ENCODE peak calls at places on chromosomes 6 and 20, in six cellular contexts. T, P, O, H, R and E are unnamed samples.

GRCh38 chr6:23154159-23154558 is 584.8 kb downstream of the HDGFL1 start:
- DNase-seq in T (no peak), P (no peak), O (no peak), H (no peak), R (no peak), E (no peak)

GRCh38 chr6:44951253-44951656 is 376.9 kb upstream of the RUNX2 start:
- DNase-seq in T (no peak), P (no peak), O (no peak), H (no peak), R (no peak), E (no peak)

GRCh38 chr20:13865825-13866351 is 81.1 kb downstream of the NDUFAF5 start:
- DNase-seq in T (no peak), P (peak), O (peak), H (no peak), R (no peak), E (peak)

GRCh38 chr6:144131248-144131709 is 19.0 kb upstream of the STX11 start:
- DNase-seq in T (no peak), P (peak), O (peak), H (peak), R (no peak), E (peak)

GRCh38 chr20:49593441-49594142 is 25.7 kb upstream of the PTGIS start:
- DNase-seq in T (no peak), P (no peak), O (no peak), H (no peak), R (no peak), E (no peak)

GRCh38 chr6:17585766-17586502 is 14.2 kb upstream of the FAM8A1 start:
- DNase-seq in T (no peak), P (no peak), O (no peak), H (no peak), R (no peak), E (no peak)

GRCh38 chr20:48339147-48339985 is 488.4 kb downstream of the PREX1 start:
- DNase-seq in T (no peak), P (peak), O (no peak), H (peak), R (no peak), E (peak)

GRCh38 chr20:40265872-40266533 is 423.0 kb downstream of the MAFB start:
- DNase-seq in T (no peak), P (peak), O (no peak), H (no peak), R (no peak), E (peak)

GRCh38 chr6:143741480-143741879 is 63.7 kb downstream of the PHACTR2 start:
- DNase-seq in T (no peak), P (no peak), O (no peak), H (no peak), R (no peak), E (no peak)

GRCh38 chr6:159914565-159914923 is 23.8 kb downstream of the MAS1 start:
- DNase-seq in T (no peak), P (no peak), O (no peak), H (no peak), R (no peak), E (no peak)

GRCh38 chr20:25065044-25065624 is 7.2 kb upstream of the ACSS1 start:
- DNase-seq in T (no peak), P (no peak), O (no peak), H (no peak), R (no peak), E (no peak)

GRCh38 chr6:37916675-37917074 is 97.1 kb downstream of the ZFAND3 start:
- DNase-seq in T (no peak), P (no peak), O (no peak), H (no peak), R (no peak), E (no peak)

GRCh38 chr6:156900292-156900691 is 123.1 kb downstream of the ARID1B start:
- DNase-seq in T (no peak), P (no peak), O (no peak), H (no peak), R (no peak), E (no peak)

GRCh38 chr6:31880616-31881015 is 1.8 kb upstream of the SLC44A4 start:
- DNase-seq in T (no peak), P (no peak), O (no peak), H (no peak), R (no peak), E (no peak)

GRCh38 chr20:58395604-58396003 is 6.6 kb downstream of the VAPB start:
- DNase-seq in T (no peak), P (no peak), O (no peak), H (no peak), R (no peak), E (no peak)

GRCh38 chr6:65450451-65450850 is 256.6 kb downstream of the EYS start:
- DNase-seq in T (no peak), P (no peak), O (no peak), H (no peak), R (no peak), E (no peak)

GRCh38 chr6:134741193-134741521 is 208.7 kb downstream of the ALDH8A1 start:
- DNase-seq in T (no peak), P (no peak), O (no peak), H (no peak), R (no peak), E (no peak)

GRCh38 chr20:63519765-63520593 is 586 bp upstream of the PPDPF start:
- DNase-seq in T (peak), P (no peak), O (no peak), H (peak), R (peak), E (peak)

GRCh38 chr6:73388800-73389512 is 5.7 kb upstream of the DDX43 start:
- DNase-seq in T (peak), P (peak), O (no peak), H (peak), R (peak), E (peak)

DNA sequence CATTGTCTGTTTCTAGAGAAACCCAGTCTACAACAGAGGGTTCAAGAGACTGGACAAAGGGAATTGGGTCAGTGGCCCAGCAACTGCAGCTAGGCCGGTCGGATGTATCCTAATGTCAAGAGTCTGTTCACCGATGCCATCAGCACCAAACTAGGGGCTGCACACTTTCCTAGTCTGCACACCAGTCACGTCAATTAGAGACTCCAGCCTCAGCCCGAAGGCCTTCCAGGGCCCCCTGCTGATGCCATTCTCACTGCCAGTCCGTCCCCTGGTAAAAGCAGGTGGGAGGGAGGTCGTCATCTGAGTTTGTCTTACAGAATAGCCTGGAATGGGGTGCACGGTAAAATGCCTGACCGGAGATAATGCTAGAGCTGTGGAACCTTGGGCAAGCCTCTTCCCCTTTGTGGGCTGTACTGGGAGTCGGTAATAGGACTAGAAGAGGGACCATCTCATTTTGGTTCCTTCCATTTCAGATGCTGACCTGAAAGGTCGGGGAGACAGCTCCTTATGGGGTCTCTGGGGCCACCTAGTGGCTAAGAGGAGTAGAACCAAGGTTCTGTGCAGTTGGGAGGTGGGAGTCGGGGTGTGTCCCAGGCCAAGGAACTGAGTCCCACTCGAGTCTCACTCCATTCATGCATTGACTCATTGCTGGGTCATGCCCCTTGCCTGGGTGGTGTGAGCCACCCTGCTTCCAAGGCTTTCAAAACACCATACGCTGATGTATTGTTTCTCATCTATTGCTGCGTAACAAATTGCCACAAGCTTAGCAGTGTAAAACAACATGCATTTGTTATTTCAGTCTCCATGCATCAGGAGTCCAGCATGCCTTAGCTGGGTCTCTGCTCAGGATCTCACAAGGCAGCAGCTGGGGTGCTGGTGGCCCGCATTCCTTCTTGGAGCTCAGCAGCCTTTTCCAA is 5.1 kb downstream of the SOX12 start:
- DNase-seq in T (peak), P (peak), O (no peak), H (peak), R (peak), E (peak)
- TF ChIP-seq CTCF in T (peak), P (peak), O (peak), H (peak), R (peak), E (peak)

DNA sequence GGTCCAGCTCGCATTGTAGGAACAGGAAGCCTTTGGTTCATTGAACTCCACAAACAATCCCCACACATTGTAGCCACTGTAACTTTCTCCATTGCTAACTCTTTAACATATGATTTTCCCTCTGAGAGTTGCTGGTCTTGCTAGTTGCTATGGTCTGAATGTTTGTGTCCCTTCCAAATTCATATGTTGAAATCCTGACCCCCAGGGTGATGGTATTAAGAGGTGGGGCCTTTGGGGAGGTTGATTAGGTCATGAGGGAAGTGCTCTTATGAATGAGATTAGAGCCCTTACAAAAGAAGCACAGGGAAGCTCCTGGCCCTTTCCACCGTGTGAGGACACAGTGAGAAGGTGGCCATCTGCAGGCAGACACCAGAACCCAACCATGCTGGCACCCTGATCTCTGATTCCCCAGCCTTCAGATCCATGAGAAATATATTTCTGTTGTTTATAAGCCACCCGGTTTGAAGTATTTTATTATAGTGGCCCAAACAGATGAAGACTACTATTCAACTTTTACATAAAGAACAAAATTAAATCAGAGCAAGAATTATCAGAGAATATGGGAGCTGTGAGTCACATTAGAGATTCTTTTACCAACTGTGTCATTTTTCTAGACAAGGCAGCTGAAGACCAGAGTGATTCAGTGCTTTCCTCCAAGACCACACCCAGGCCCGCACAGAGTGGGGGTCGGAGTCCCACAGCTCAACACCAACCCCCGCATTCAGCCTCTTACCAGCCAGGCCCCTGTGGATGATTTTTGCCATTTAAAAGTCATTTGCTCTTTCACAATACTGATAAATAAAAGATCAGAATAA is 143.0 kb downstream of the SAMD5 start:
- DNase-seq in T (no peak), P (peak), O (no peak), H (peak), R (no peak), E (peak)
- TF ChIP-seq CTCF in T (no peak), P (peak), O (peak), H (no peak), R (no peak), E (no peak)

DNA sequence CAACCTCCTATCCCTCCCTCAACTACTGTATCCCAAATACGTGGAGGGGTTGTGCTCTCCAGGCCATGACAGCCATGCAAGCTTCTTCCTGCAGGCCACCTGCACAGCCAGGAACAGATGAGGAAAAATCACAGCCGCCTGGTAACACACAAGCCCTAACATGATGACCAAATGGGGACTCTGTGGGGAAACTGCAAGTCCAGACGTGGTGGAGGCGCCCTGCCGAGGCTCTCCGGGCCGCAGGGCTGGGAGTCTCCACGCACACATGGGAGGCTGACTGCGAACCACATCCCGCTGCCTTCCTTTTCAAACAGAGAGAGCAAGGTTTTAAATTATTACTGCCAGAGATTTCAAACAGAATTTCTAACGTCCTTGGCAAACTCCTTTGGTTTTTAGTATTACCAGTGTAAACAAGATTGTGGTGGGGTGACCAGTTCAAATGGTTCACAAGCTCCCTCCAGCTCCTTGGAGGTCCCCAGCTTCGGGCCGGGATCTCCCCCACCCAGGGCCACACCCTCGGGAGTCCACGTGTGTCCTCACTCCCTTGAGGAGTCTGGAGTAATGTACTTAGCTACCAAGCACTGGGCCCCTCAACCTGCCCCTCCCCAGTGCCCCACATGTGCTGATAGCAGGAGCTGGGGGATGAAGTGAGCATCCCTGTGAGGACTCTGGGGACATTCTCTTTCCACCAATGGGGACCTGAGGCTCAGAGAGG is 252.8 kb downstream of the TAF4 start:
- DNase-seq in T (no peak), P (no peak), O (no peak), H (no peak), R (no peak), E (no peak)
- TF ChIP-seq CTCF in T (no peak), P (no peak), O (no peak), H (no peak), R (no peak), E (no peak)

GRCh38 chr6:13228264-13229204 is 99.8 kb downstream of the TBC1D7 start:
- DNase-seq in T (no peak), P (no peak), O (no peak), H (no peak), R (no peak), E (no peak)

GRCh38 chr6:13233106-13233505 is 95.2 kb downstream of the TBC1D7 start:
- DNase-seq in T (no peak), P (no peak), O (no peak), H (no peak), R (no peak), E (no peak)

GRCh38 chr6:13226071-13226470 is 102.3 kb downstream of the TBC1D7 start:
- DNase-seq in T (no peak), P (no peak), O (no peak), H (no peak), R (no peak), E (no peak)

GRCh38 chr6:13234130-13234529 is 94.2 kb downstream of the TBC1D7 start:
- DNase-seq in T (no peak), P (no peak), O (peak), H (no peak), R (no peak), E (peak)

GRCh38 chr6:13229205-13230085 is 98.9 kb downstream of the TBC1D7 start:
- DNase-seq in T (peak), P (no peak), O (no peak), H (no peak), R (no peak), E (no peak)
- TF ChIP-seq CTCF in T (peak), P (no peak), O (no peak), H (no peak), R (no peak), E (no peak)

GRCh38 chr6:79838851-79839250 is 108.5 kb downstream of the ELOVL4 start:
- DNase-seq in T (no peak), P (no peak), O (no peak), H (no peak), R (no peak), E (no peak)

GRCh38 chr6:79841577-79842381 is 105.6 kb downstream of the ELOVL4 start:
- DNase-seq in T (no peak), P (peak), O (no peak), H (no peak), R (no peak), E (no peak)

GRCh38 chr6:79842382-79843040 is 104.8 kb downstream of the ELOVL4 start:
- DNase-seq in T (no peak), P (no peak), O (no peak), H (no peak), R (no peak), E (no peak)
- TF ChIP-seq CTCF in T (no peak), P (no peak), O (no peak), H (no peak), R (no peak), E (no peak)

GRCh38 chr6:111727798-111728197 is 122.1 kb upstream of the TRAF3IP2 start:
- DNase-seq in T (no peak), P (peak), O (no peak), H (peak), R (no peak), E (peak)
- TF ChIP-seq CTCF in T (no peak), P (peak), O (peak), H (peak), R (peak), E (peak)